ENCODE peak calls at places on chromosomes 4 and X, in nine cellular contexts. J is astrocyte of the spinal cord, N is NCI-H2029, D is nephron progenitor cell, P is NCI-H524, C is immature natural killer cell, W is Panc1, T is ascending aorta, V is cardiac muscle cell. Q is an unnamed sample.

GRCh38 chrX:17621566-17622270 is 115.6 kb upstream of the SCML1 start:
- DNase-seq in N (no peak), W (no peak), C (no peak), T (no peak), V (no peak), P (no peak), D (no peak), J (no peak), Q (no peak)

GRCh38 chrX:7263961-7264360 is 116.0 kb upstream of the PUDP start:
- DNase-seq in V (no peak), D (no peak), C (no peak), J (no peak), T (no peak), N (no peak), P (no peak), W (no peak), Q (no peak)

GRCh38 chr4:148747721-148748268 is 305.6 kb upstream of the NR3C2 start:
- DNase-seq in D (no peak), W (no peak), N (no peak), P (no peak), V (no peak), T (no peak), J (no peak), C (no peak), Q (no peak)

GRCh38 chrX:118498755-118499154 is 3.1 kb downstream of the DOCK11 start:
- DNase-seq in C (no peak), N (no peak), J (no peak), T (no peak), D (no peak), V (no peak), W (no peak), P (no peak), Q (no peak)

GRCh38 chr4:85573270-85573669 is 98.3 kb downstream of the ARHGAP24 start:
- DNase-seq in P (no peak), C (no peak), V (no peak), W (no peak), D (no peak), T (no peak), N (no peak), J (no peak), Q (no peak)

GRCh38 chrX:43968347-43968746 is 4.8 kb downstream of the NDP start:
- DNase-seq in N (no peak), J (no peak), P (no peak), V (no peak), W (no peak), D (no peak), C (no peak), T (no peak), Q (no peak)

GRCh38 chr4:94156816-94157215 is 50.8 kb upstream of the SMARCAD1 start:
- DNase-seq in V (no peak), J (no peak), N (no peak), P (no peak), C (no peak), D (no peak), W (no peak), T (no peak), Q (no peak)

GRCh38 chr4:148452970-148453369 is 10.8 kb upstream of the NR3C2 start:
- DNase-seq in C (no peak), P (no peak), J (no peak), N (no peak), V (no peak), T (no peak), D (no peak), W (no peak), Q (no peak)

GRCh38 chr4:146095091-146095690 is 80.3 kb upstream of the LSM6 start:
- DNase-seq in D (peak), J (peak), W (peak), P (peak), C (peak), T (no peak), V (peak), N (peak), Q (no peak)

GRCh38 chr4:126611900-126612299 is 1020.9 kb upstream of the INTU start:
- DNase-seq in V (no peak), D (no peak), P (no peak), W (no peak), C (no peak), J (no peak), N (no peak), T (no peak), Q (no peak)

GRCh38 chr4:180768610-180769009 is 1474.6 kb upstream of the TENM3 start:
- DNase-seq in C (no peak), N (no peak), T (no peak), V (no peak), J (no peak), W (no peak), D (no peak), P (no peak), Q (no peak)

GRCh38 chr4:79022529-79022928 is 83.3 kb upstream of the PAQR3 start:
- DNase-seq in P (no peak), V (no peak), T (no peak), J (no peak), N (no peak), D (peak), W (no peak), C (no peak), Q (no peak)

GRCh38 chrX:77743720-77744119 is 42.3 kb downstream of the ATRX start:
- DNase-seq in W (no peak), C (no peak), P (no peak), D (no peak), J (peak), N (no peak), T (no peak), V (no peak), Q (no peak)

GRCh38 chr4:53422367-53422766 is 44.9 kb downstream of the FIP1L1 start:
- DNase-seq in D (no peak), C (no peak), T (no peak), J (no peak), W (no peak), P (no peak), V (no peak), N (no peak), Q (no peak)

GRCh38 chr4:113701156-113701555 is 60.4 kb downstream of the CAMK2D start:
- DNase-seq in W (no peak), J (no peak), T (no peak), N (no peak), D (no peak), C (no peak), P (no peak), V (no peak), Q (no peak)

GRCh38 chrX:110561036-110561435 is 202.4 kb downstream of the RTL9 start:
- DNase-seq in J (no peak), W (no peak), V (no peak), T (no peak), C (no peak), N (no peak), D (no peak), P (no peak), Q (no peak)

GRCh38 chr4:78254893-78255292 is 197.8 kb downstream of the FRAS1 start:
- DNase-seq in N (no peak), D (no peak), P (no peak), T (no peak), V (no peak), J (no peak), C (no peak), W (no peak), Q (no peak)

GRCh38 chrX:154546354-154547244 is at the start of gene G6PD:
- DNase-seq in D (peak), N (peak), J (peak), C (peak), P (peak), W (no peak), T (no peak), V (peak), Q (no peak)

GRCh38 chrX:9906919-9907318 is 60.2 kb upstream of the CLDN34 start:
- DNase-seq in P (no peak), C (no peak), V (no peak), N (no peak), D (no peak), J (no peak), W (no peak), T (no peak), Q (no peak)